ENCODE peak calls at places on chromosomes 1 and 21, in eight cellular contexts. One of them, this sample, is unnamed. For H3K36me3, the result is how much of the 10 kb centered on the place peaks cover.

GRCh38 chr1:56068210-56068609 is 511.2 kb downstream of the PLPP3 start:
- DNase-seq in mesenchymal stem cell: no peak
- DNase-seq in kidney: no peak
- DNase-seq in ovary: no peak
- DNase-seq in mammary epithelial cell: no peak
- DNase-seq in HCT116: no peak
- DNase-seq in CD8-positive, alpha-beta T cell: no peak
- DNase-seq in tibial nerve: no peak
- DNase-seq in this sample: no peak

GRCh38 chr1:55877440-55878232 is 662.5 kb upstream of the USP24 start:
- DNase-seq in mesenchymal stem cell: peak
- DNase-seq in kidney: no peak
- DNase-seq in ovary: no peak
- DNase-seq in mammary epithelial cell: no peak
- DNase-seq in HCT116: no peak
- DNase-seq in CD8-positive, alpha-beta T cell: no peak
- DNase-seq in tibial nerve: no peak
- DNase-seq in this sample: no peak

GRCh38 chr1:29924017-29924431 is 687.7 kb downstream of the PTPRU start:
- DNase-seq in mesenchymal stem cell: no peak
- DNase-seq in kidney: no peak
- DNase-seq in ovary: no peak
- DNase-seq in mammary epithelial cell: no peak
- DNase-seq in HCT116: no peak
- DNase-seq in CD8-positive, alpha-beta T cell: no peak
- DNase-seq in tibial nerve: no peak
- DNase-seq in this sample: no peak

GRCh38 chr1:211628446-211628845 is 47.0 kb downstream of the NEK2 start:
- DNase-seq in mesenchymal stem cell: no peak
- DNase-seq in kidney: no peak
- DNase-seq in ovary: no peak
- DNase-seq in mammary epithelial cell: no peak
- DNase-seq in HCT116: no peak
- DNase-seq in CD8-positive, alpha-beta T cell: no peak
- DNase-seq in tibial nerve: no peak
- DNase-seq in this sample: no peak

GRCh38 chr21:37384416-37384815 is 17.8 kb downstream of the DYRK1A start:
- DNase-seq in mesenchymal stem cell: no peak
- DNase-seq in kidney: no peak
- DNase-seq in ovary: no peak
- DNase-seq in mammary epithelial cell: no peak
- DNase-seq in HCT116: no peak
- DNase-seq in CD8-positive, alpha-beta T cell: no peak
- DNase-seq in tibial nerve: no peak
- DNase-seq in this sample: no peak

GRCh38 chr21:40386301-40386911 is 460.6 kb downstream of the DSCAM start:
- DNase-seq in mesenchymal stem cell: no peak
- DNase-seq in kidney: peak
- DNase-seq in ovary: no peak
- DNase-seq in mammary epithelial cell: peak
- DNase-seq in HCT116: no peak
- DNase-seq in CD8-positive, alpha-beta T cell: no peak
- DNase-seq in tibial nerve: peak
- DNase-seq in this sample: no peak

GRCh38 chr1:192732787-192733186 is 76.1 kb upstream of the RGS2 start:
- DNase-seq in mesenchymal stem cell: no peak
- DNase-seq in kidney: no peak
- DNase-seq in ovary: no peak
- DNase-seq in mammary epithelial cell: no peak
- DNase-seq in HCT116: peak
- DNase-seq in CD8-positive, alpha-beta T cell: no peak
- DNase-seq in tibial nerve: no peak
- DNase-seq in this sample: peak

GRCh38 chr1:41333146-41333784 is 28.0 kb upstream of the FOXO6 start:
- DNase-seq in mesenchymal stem cell: peak
- DNase-seq in kidney: no peak
- DNase-seq in ovary: no peak
- DNase-seq in mammary epithelial cell: peak
- DNase-seq in HCT116: no peak
- DNase-seq in CD8-positive, alpha-beta T cell: no peak
- DNase-seq in tibial nerve: no peak
- DNase-seq in this sample: peak

GRCh38 chr1:161044535-161044907 is 1.3 kb downstream of the USF1 start:
- DNase-seq in mesenchymal stem cell: no peak
- DNase-seq in kidney: no peak
- DNase-seq in ovary: no peak
- DNase-seq in mammary epithelial cell: no peak
- DNase-seq in HCT116: no peak
- DNase-seq in CD8-positive, alpha-beta T cell: no peak
- DNase-seq in tibial nerve: no peak
- DNase-seq in this sample: peak

GRCh38 chr1:69707103-69707502 is 139.4 kb downstream of the LRRC7 start:
- DNase-seq in mesenchymal stem cell: no peak
- DNase-seq in kidney: no peak
- DNase-seq in ovary: no peak
- DNase-seq in mammary epithelial cell: no peak
- DNase-seq in HCT116: no peak
- DNase-seq in CD8-positive, alpha-beta T cell: no peak
- DNase-seq in tibial nerve: no peak
- DNase-seq in this sample: no peak

GRCh38 chr1:3251099-3251809 is 182.3 kb downstream of the PRDM16 start:
- DNase-seq in mesenchymal stem cell: no peak
- DNase-seq in kidney: no peak
- DNase-seq in ovary: no peak
- DNase-seq in mammary epithelial cell: no peak
- DNase-seq in HCT116: no peak
- DNase-seq in CD8-positive, alpha-beta T cell: no peak
- DNase-seq in tibial nerve: no peak
- DNase-seq in this sample: no peak

GRCh38 chr21:32403201-32403701 is 9.3 kb upstream of the EVA1C start:
- DNase-seq in mesenchymal stem cell: peak
- DNase-seq in kidney: no peak
- DNase-seq in ovary: peak
- DNase-seq in mammary epithelial cell: peak
- DNase-seq in HCT116: no peak
- DNase-seq in CD8-positive, alpha-beta T cell: peak
- DNase-seq in tibial nerve: no peak
- DNase-seq in this sample: peak

GRCh38 chr1:117682372-117682771 is 76.5 kb downstream of the TENT5C start:
- DNase-seq in mesenchymal stem cell: no peak
- DNase-seq in kidney: no peak
- DNase-seq in ovary: no peak
- DNase-seq in mammary epithelial cell: no peak
- DNase-seq in HCT116: no peak
- DNase-seq in CD8-positive, alpha-beta T cell: no peak
- DNase-seq in tibial nerve: no peak
- DNase-seq in this sample: no peak

GRCh38 chr1:41803656-41804055 is 115.1 kb downstream of the HIVEP3 start:
- DNase-seq in mesenchymal stem cell: no peak
- DNase-seq in kidney: no peak
- DNase-seq in ovary: no peak
- DNase-seq in mammary epithelial cell: peak
- DNase-seq in HCT116: no peak
- DNase-seq in CD8-positive, alpha-beta T cell: no peak
- DNase-seq in tibial nerve: no peak
- DNase-seq in this sample: no peak

GRCh38 chr1:15946546-15947381 is 29.1 kb downstream of the ZBTB17 start:
- DNase-seq in mesenchymal stem cell: no peak
- DNase-seq in kidney: peak
- DNase-seq in ovary: no peak
- DNase-seq in mammary epithelial cell: no peak
- DNase-seq in HCT116: no peak
- DNase-seq in CD8-positive, alpha-beta T cell: no peak
- DNase-seq in tibial nerve: no peak
- DNase-seq in this sample: no peak

GRCh38 chr1:44895919-44896734 is 53.1 kb upstream of the PTCH2 start:
- DNase-seq in mesenchymal stem cell: no peak
- DNase-seq in kidney: no peak
- DNase-seq in ovary: no peak
- DNase-seq in mammary epithelial cell: no peak
- DNase-seq in HCT116: no peak
- DNase-seq in CD8-positive, alpha-beta T cell: no peak
- DNase-seq in tibial nerve: no peak
- DNase-seq in this sample: no peak

GRCh38 chr1:26360051-26360806 is 6.3 kb upstream of the CRYBG2 start:
- DNase-seq in mesenchymal stem cell: no peak
- DNase-seq in kidney: no peak
- DNase-seq in ovary: no peak
- DNase-seq in mammary epithelial cell: no peak
- DNase-seq in HCT116: no peak
- DNase-seq in CD8-positive, alpha-beta T cell: peak
- DNase-seq in tibial nerve: no peak
- DNase-seq in this sample: no peak

GRCh38 chr1:3981746-3982505 is 81.9 kb upstream of the C1orf174 start:
- DNase-seq in mesenchymal stem cell: no peak
- DNase-seq in kidney: no peak
- DNase-seq in ovary: no peak
- DNase-seq in mammary epithelial cell: no peak
- DNase-seq in HCT116: no peak
- DNase-seq in CD8-positive, alpha-beta T cell: no peak
- DNase-seq in tibial nerve: no peak
- DNase-seq in this sample: no peak

GRCh38 chr1:212012034-212012740 is 23.2 kb downstream of the INTS7 start:
- DNase-seq in mesenchymal stem cell: peak
- DNase-seq in kidney: peak
- DNase-seq in ovary: peak
- DNase-seq in mammary epithelial cell: peak
- DNase-seq in HCT116: peak
- DNase-seq in CD8-positive, alpha-beta T cell: peak
- DNase-seq in tibial nerve: peak
- DNase-seq in this sample: peak

GRCh38 chr1:217535601-217536377 is 95.1 kb downstream of the GPATCH2 start:
- DNase-seq in mesenchymal stem cell: no peak
- DNase-seq in kidney: no peak
- DNase-seq in ovary: no peak
- DNase-seq in mammary epithelial cell: peak
- DNase-seq in HCT116: no peak
- DNase-seq in CD8-positive, alpha-beta T cell: no peak
- DNase-seq in tibial nerve: no peak
- DNase-seq in this sample: no peak

GRCh38 chr1:47231314-47232186 is 475 bp downstream of the TAL1 start:
- DNase-seq in mesenchymal stem cell: peak
- DNase-seq in kidney: no peak
- DNase-seq in ovary: no peak
- DNase-seq in mammary epithelial cell: peak
- DNase-seq in HCT116: no peak
- DNase-seq in CD8-positive, alpha-beta T cell: no peak
- DNase-seq in tibial nerve: no peak
- DNase-seq in this sample: peak

GRCh38 chr1:53291574-53291973 is 36.3 kb downstream of the LRP8 start:
- DNase-seq in mesenchymal stem cell: no peak
- DNase-seq in kidney: no peak
- DNase-seq in ovary: no peak
- DNase-seq in mammary epithelial cell: no peak
- DNase-seq in HCT116: no peak
- DNase-seq in CD8-positive, alpha-beta T cell: no peak
- DNase-seq in tibial nerve: no peak
- DNase-seq in this sample: no peak

GRCh38 chr1:66335859-66336640 is 197.9 kb upstream of the SGIP1 start:
- DNase-seq in mesenchymal stem cell: peak
- DNase-seq in kidney: peak
- DNase-seq in ovary: no peak
- DNase-seq in mammary epithelial cell: no peak
- DNase-seq in HCT116: no peak
- DNase-seq in CD8-positive, alpha-beta T cell: peak
- DNase-seq in tibial nerve: peak
- DNase-seq in this sample: no peak
- H3K4me3 ChIP-seq in mesenchymal stem cell: peak
- H3K4me3 ChIP-seq in kidney: peak
- H3K4me3 ChIP-seq in ovary: no peak
- H3K4me3 ChIP-seq in mammary epithelial cell: no peak
- H3K4me3 ChIP-seq in HCT116: no peak
- H3K4me3 ChIP-seq in CD8-positive, alpha-beta T cell: peak
- H3K4me3 ChIP-seq in tibial nerve: peak
- H3K4me3 ChIP-seq in this sample: no peak

DNA sequence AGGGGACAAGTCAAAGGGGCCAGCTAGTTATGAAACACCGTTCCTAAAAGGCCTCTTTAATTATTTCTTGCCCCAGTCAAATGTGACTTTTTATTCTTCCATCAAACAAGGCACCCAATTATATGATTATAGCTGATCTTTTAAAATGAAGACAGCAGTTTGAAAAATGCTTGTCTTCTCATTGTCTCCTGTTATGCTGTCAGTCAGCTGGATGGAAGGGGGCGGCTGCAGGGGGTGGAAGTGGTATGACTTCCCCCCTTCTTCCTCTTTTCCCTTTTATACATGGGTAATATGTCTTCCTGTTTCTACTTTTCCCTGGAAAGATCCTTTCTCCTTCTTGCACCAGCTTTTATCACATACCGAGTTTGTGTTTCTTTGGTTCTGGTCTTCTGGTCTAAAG is 25.8 kb upstream of the KCNA10 start:
- DNase-seq in mesenchymal stem cell: no peak
- DNase-seq in kidney: no peak
- DNase-seq in ovary: no peak
- DNase-seq in mammary epithelial cell: no peak
- DNase-seq in HCT116: no peak
- DNase-seq in CD8-positive, alpha-beta T cell: no peak
- DNase-seq in tibial nerve: no peak
- DNase-seq in this sample: no peak
- H3K36me3 ChIP-seq in mesenchymal stem cell: under half
- H3K36me3 ChIP-seq in kidney: under half
- H3K36me3 ChIP-seq in ovary: under half
- H3K36me3 ChIP-seq in mammary epithelial cell: under half
- H3K36me3 ChIP-seq in HCT116: under half
- H3K36me3 ChIP-seq in CD8-positive, alpha-beta T cell: under half
- H3K36me3 ChIP-seq in tibial nerve: under half
- H3K36me3 ChIP-seq in this sample: under half

DNA sequence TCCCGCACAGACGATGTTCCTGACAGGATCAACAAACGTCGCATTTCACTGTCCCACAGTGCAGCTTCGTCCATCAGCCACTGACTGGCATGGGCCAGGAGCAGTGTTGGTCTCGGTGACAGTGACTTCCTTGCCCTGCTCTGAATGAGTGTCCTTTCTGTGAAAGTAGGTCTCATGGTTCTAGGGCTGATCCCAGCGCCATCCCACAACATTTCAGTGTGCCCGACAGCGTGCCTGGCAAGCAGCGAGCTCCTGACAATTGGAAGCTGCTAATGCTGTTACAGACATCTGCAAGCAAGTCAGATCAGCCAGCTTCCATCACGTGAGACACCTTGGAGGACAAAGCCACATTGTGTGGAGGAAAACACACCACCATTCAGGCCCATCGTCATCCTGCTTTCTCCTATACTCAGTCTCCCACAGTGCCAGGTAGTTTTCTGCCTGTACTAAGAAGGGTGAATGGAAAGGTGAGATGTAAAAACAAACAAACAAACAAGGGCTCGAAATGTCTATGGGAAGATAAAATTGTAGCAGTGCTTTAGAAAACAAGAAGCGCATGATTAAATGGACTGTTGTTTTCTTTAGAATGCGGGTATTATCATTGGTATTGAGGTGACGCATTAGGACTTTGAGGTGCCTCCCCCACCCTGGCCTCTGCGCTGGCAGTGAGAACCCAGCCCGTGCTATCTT is 21.9 kb downstream of the ERRFI1 start:
- DNase-seq in mesenchymal stem cell: no peak
- DNase-seq in kidney: no peak
- DNase-seq in ovary: no peak
- DNase-seq in mammary epithelial cell: peak
- DNase-seq in HCT116: no peak
- DNase-seq in CD8-positive, alpha-beta T cell: no peak
- DNase-seq in tibial nerve: no peak
- DNase-seq in this sample: no peak
- H3K4me3 ChIP-seq in mesenchymal stem cell: peak
- H3K4me3 ChIP-seq in kidney: no peak
- H3K4me3 ChIP-seq in ovary: peak
- H3K4me3 ChIP-seq in mammary epithelial cell: no peak
- H3K4me3 ChIP-seq in HCT116: no peak
- H3K4me3 ChIP-seq in CD8-positive, alpha-beta T cell: no peak
- H3K4me3 ChIP-seq in tibial nerve: no peak
- H3K4me3 ChIP-seq in this sample: no peak

GRCh38 chr1:6586404-6586816 is 6.6 kb downstream of the ZBTB48 start:
- DNase-seq in mesenchymal stem cell: no peak
- DNase-seq in kidney: no peak
- DNase-seq in ovary: no peak
- DNase-seq in mammary epithelial cell: no peak
- DNase-seq in HCT116: no peak
- DNase-seq in CD8-positive, alpha-beta T cell: no peak
- DNase-seq in tibial nerve: no peak
- DNase-seq in this sample: no peak
- H3K36me3 ChIP-seq in mesenchymal stem cell: under half
- H3K36me3 ChIP-seq in kidney: under half
- H3K36me3 ChIP-seq in ovary: under half
- H3K36me3 ChIP-seq in mammary epithelial cell: under half
- H3K36me3 ChIP-seq in HCT116: under half
- H3K36me3 ChIP-seq in CD8-positive, alpha-beta T cell: under half
- H3K36me3 ChIP-seq in tibial nerve: under half
- H3K36me3 ChIP-seq in this sample: under half

This sample was measured in HAP-1.